ENCODE peak calls at places on chromosomes 1 and 21, in nine cellular contexts. One of them, this sample, is unnamed.

GRCh38 chr1:202349263-202349928 is 897 bp downstream of the PPP1R12B start:
- DNase-seq in H7: peak; percentile 37
- DNase-seq in CD8-positive, alpha-beta T cell: no peak
- DNase-seq in MM.1S: peak; percentile 52
- DNase-seq in mucosa of descending colon: no peak
- DNase-seq in aorta: no peak
- DNase-seq in heart left ventricle: no peak
- DNase-seq in cardiac muscle cell: peak; percentile 84
- DNase-seq in WERI-Rb-1: no peak
- DNase-seq in this sample: no peak

GRCh38 chr1:153000294-153000693 is 1.3 kb upstream of the SPRR3 start:
- DNase-seq in aorta: no peak
- DNase-seq in cardiac muscle cell: no peak
- DNase-seq in MM.1S: no peak
- DNase-seq in H7: no peak
- DNase-seq in CD8-positive, alpha-beta T cell: no peak
- DNase-seq in heart left ventricle: no peak
- DNase-seq in mucosa of descending colon: no peak
- DNase-seq in WERI-Rb-1: no peak
- DNase-seq in this sample: no peak

GRCh38 chr1:210707300-210707699 is 378.6 kb downstream of the HHAT start:
- DNase-seq in heart left ventricle: no peak
- DNase-seq in MM.1S: peak; percentile 87
- DNase-seq in aorta: no peak
- DNase-seq in cardiac muscle cell: no peak
- DNase-seq in WERI-Rb-1: no peak
- DNase-seq in H7: no peak
- DNase-seq in mucosa of descending colon: peak; percentile 75
- DNase-seq in CD8-positive, alpha-beta T cell: no peak
- DNase-seq in this sample: no peak

GRCh38 chr1:36913523-36914060 is 120.7 kb downstream of the GRIK3 start:
- DNase-seq in H7: peak; percentile 68
- DNase-seq in WERI-Rb-1: peak; percentile 42
- DNase-seq in mucosa of descending colon: no peak
- DNase-seq in CD8-positive, alpha-beta T cell: no peak
- DNase-seq in cardiac muscle cell: no peak
- DNase-seq in aorta: no peak
- DNase-seq in heart left ventricle: no peak
- DNase-seq in MM.1S: no peak
- DNase-seq in this sample: no peak

GRCh38 chr1:38140025-38140487 is 93.5 kb upstream of the POU3F1 start:
- DNase-seq in mucosa of descending colon: no peak
- DNase-seq in cardiac muscle cell: no peak
- DNase-seq in MM.1S: no peak
- DNase-seq in heart left ventricle: no peak
- DNase-seq in WERI-Rb-1: no peak
- DNase-seq in H7: peak; percentile 68
- DNase-seq in CD8-positive, alpha-beta T cell: no peak
- DNase-seq in aorta: no peak
- DNase-seq in this sample: no peak

GRCh38 chr1:100479620-100480338 is 58.2 kb upstream of the GPR88 start:
- DNase-seq in heart left ventricle: no peak
- DNase-seq in H7: no peak
- DNase-seq in aorta: no peak
- DNase-seq in mucosa of descending colon: no peak
- DNase-seq in MM.1S: no peak
- DNase-seq in WERI-Rb-1: no peak
- DNase-seq in CD8-positive, alpha-beta T cell: no peak
- DNase-seq in cardiac muscle cell: no peak
- DNase-seq in this sample: no peak

GRCh38 chr1:34898220-34898820 is 31.1 kb downstream of the DLGAP3 start:
- DNase-seq in MM.1S: no peak
- DNase-seq in WERI-Rb-1: no peak
- DNase-seq in mucosa of descending colon: no peak
- DNase-seq in cardiac muscle cell: no peak
- DNase-seq in CD8-positive, alpha-beta T cell: no peak
- DNase-seq in H7: no peak
- DNase-seq in heart left ventricle: no peak
- DNase-seq in aorta: no peak
- DNase-seq in this sample: no peak

GRCh38 chr1:154182342-154183044 is 9.4 kb downstream of the TPM3 start:
- DNase-seq in mucosa of descending colon: peak; percentile 87
- DNase-seq in heart left ventricle: peak; percentile 78
- DNase-seq in CD8-positive, alpha-beta T cell: peak; percentile 75
- DNase-seq in WERI-Rb-1: peak; percentile 85
- DNase-seq in MM.1S: peak; percentile 82
- DNase-seq in aorta: peak; percentile 90
- DNase-seq in cardiac muscle cell: peak; percentile 89
- DNase-seq in H7: peak; percentile 71
- DNase-seq in this sample: peak; percentile 54

GRCh38 chr1:234933475-234933874 is 195.2 kb downstream of the TOMM20 start:
- DNase-seq in mucosa of descending colon: no peak
- DNase-seq in CD8-positive, alpha-beta T cell: peak; percentile 37
- DNase-seq in heart left ventricle: no peak
- DNase-seq in H7: no peak
- DNase-seq in cardiac muscle cell: peak; percentile 70
- DNase-seq in MM.1S: peak; percentile 26
- DNase-seq in aorta: peak; percentile 89
- DNase-seq in WERI-Rb-1: no peak
- DNase-seq in this sample: no peak

GRCh38 chr1:65225179-65225578 is 77.2 kb downstream of the AK4 start:
- DNase-seq in CD8-positive, alpha-beta T cell: no peak
- DNase-seq in MM.1S: no peak
- DNase-seq in aorta: no peak
- DNase-seq in H7: no peak
- DNase-seq in cardiac muscle cell: no peak
- DNase-seq in heart left ventricle: no peak
- DNase-seq in mucosa of descending colon: no peak
- DNase-seq in WERI-Rb-1: no peak
- DNase-seq in this sample: no peak

GRCh38 chr1:109762821-109763645 is 690 bp downstream of the EPS8L3 start:
- DNase-seq in MM.1S: no peak
- DNase-seq in heart left ventricle: peak; percentile 20
- DNase-seq in WERI-Rb-1: peak; percentile 2
- DNase-seq in CD8-positive, alpha-beta T cell: no peak
- DNase-seq in aorta: peak; percentile 54
- DNase-seq in cardiac muscle cell: peak; percentile 86
- DNase-seq in mucosa of descending colon: peak; percentile 68
- DNase-seq in H7: no peak
- DNase-seq in this sample: no peak

GRCh38 chr21:40118527-40118926 is 251.3 kb downstream of the PCP4 start:
- DNase-seq in WERI-Rb-1: no peak
- DNase-seq in mucosa of descending colon: no peak
- DNase-seq in MM.1S: no peak
- DNase-seq in CD8-positive, alpha-beta T cell: no peak
- DNase-seq in heart left ventricle: no peak
- DNase-seq in aorta: no peak
- DNase-seq in cardiac muscle cell: no peak
- DNase-seq in H7: no peak
- DNase-seq in this sample: no peak

GRCh38 chr1:163701783-163702182 is 380.0 kb downstream of the NUF2 start:
- DNase-seq in heart left ventricle: no peak
- DNase-seq in CD8-positive, alpha-beta T cell: no peak
- DNase-seq in H7: no peak
- DNase-seq in aorta: no peak
- DNase-seq in MM.1S: no peak
- DNase-seq in cardiac muscle cell: no peak
- DNase-seq in mucosa of descending colon: no peak
- DNase-seq in WERI-Rb-1: no peak
- DNase-seq in this sample: no peak

DNA sequence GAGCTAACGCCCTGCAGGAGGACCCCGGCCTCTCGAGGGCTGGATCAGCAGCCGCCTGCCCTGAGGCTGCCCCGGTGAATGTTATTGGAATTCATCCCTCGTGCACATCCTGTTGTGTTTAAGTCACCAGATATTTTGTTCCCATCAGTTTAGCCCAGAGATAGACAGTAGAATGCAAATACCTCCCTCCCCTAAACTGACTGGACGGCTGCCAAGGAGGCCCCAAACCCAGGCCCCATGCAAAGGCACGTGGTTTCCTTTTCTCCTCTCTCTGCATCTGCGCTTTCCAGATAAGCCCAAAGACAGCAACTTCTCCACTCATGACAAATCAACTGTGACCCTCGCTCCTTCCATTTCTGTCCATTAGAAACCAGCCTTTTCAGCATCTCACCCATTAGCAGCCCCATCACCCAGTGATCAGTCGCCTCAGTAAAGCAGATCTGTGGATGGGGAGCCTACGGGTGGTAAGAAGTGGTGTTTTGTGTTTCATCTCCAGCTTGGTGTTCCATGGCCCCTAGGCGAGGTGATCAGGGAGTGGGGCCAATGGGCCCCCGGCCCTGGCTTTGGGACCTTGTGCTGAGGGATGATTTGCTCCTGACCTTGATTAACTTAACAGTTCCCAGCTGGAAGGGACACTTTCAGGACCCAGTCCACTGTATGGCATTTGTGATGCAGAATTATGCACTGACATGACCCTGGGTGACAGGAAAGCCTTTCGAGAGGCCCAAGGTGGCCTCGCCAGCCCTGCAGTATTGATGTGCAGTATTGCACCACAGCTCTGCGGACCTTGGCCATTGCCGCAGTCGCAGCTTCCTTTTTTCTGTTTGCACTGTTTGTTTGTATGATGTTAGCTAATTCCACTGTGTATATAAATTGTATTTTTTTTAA is 5.2 kb downstream of the NPPA start:
- DNase-seq in cardiac muscle cell: peak; percentile 91
- DNase-seq in heart left ventricle: peak; percentile 61
- DNase-seq in aorta: no peak
- DNase-seq in MM.1S: no peak
- DNase-seq in CD8-positive, alpha-beta T cell: no peak
- DNase-seq in WERI-Rb-1: no peak
- DNase-seq in H7: peak; percentile 30
- DNase-seq in mucosa of descending colon: peak; percentile 25
- DNase-seq in this sample: no peak
- H3K36me3 ChIP-seq in cardiac muscle cell: peaks cover 37% of the 10 kb centered on the region
- H3K36me3 ChIP-seq in heart left ventricle: peaks cover 28% of the 10 kb centered on the region
- H3K36me3 ChIP-seq in aorta: no peaks in the 10 kb centered on the region
- H3K36me3 ChIP-seq in MM.1S: no peaks in the 10 kb centered on the region
- H3K36me3 ChIP-seq in CD8-positive, alpha-beta T cell: peaks cover 19% of the 10 kb centered on the region
- H3K36me3 ChIP-seq in WERI-Rb-1: peaks cover 63% of the 10 kb centered on the region
- H3K36me3 ChIP-seq in H7: peaks cover 46% of the 10 kb centered on the region
- H3K36me3 ChIP-seq in mucosa of descending colon: no peaks in the 10 kb centered on the region
- H3K36me3 ChIP-seq in this sample: peaks cover 49% of the 10 kb centered on the region

DNA sequence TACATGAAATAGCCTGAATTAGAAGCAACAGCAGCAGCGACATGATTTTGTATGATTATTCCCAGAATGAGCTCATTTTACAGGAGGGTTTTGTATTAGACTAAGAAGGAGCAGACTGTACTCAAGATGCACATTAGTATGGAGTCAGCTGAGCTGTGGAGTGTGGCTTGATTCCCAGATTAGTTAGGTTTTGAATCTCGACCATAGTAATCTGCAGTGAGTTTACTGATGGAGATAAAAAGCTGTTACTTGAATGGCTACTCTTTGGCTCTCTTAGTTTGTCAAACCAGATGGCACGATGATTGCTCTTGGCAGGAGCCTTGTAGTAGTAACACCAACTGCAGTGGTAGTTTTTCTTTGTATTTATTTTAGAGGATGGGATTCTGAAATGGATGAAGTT is 143.1 kb downstream of the PHTF1 start:
- DNase-seq in mucosa of descending colon: no peak
- DNase-seq in CD8-positive, alpha-beta T cell: no peak
- DNase-seq in heart left ventricle: no peak
- DNase-seq in WERI-Rb-1: no peak
- DNase-seq in aorta: no peak
- DNase-seq in cardiac muscle cell: no peak
- DNase-seq in MM.1S: no peak
- DNase-seq in H7: no peak
- DNase-seq in this sample: no peak
- H3K36me3 ChIP-seq in mucosa of descending colon: no peaks in the 10 kb centered on the region
- H3K36me3 ChIP-seq in CD8-positive, alpha-beta T cell: no peaks in the 10 kb centered on the region
- H3K36me3 ChIP-seq in heart left ventricle: no peaks in the 10 kb centered on the region
- H3K36me3 ChIP-seq in WERI-Rb-1: no peaks in the 10 kb centered on the region
- H3K36me3 ChIP-seq in aorta: peaks cover 2% of the 10 kb centered on the region
- H3K36me3 ChIP-seq in cardiac muscle cell: peaks cover 4% of the 10 kb centered on the region
- H3K36me3 ChIP-seq in MM.1S: no peaks in the 10 kb centered on the region
- H3K36me3 ChIP-seq in H7: no peaks in the 10 kb centered on the region
- H3K36me3 ChIP-seq in this sample: peaks cover 6% of the 10 kb centered on the region

DNA sequence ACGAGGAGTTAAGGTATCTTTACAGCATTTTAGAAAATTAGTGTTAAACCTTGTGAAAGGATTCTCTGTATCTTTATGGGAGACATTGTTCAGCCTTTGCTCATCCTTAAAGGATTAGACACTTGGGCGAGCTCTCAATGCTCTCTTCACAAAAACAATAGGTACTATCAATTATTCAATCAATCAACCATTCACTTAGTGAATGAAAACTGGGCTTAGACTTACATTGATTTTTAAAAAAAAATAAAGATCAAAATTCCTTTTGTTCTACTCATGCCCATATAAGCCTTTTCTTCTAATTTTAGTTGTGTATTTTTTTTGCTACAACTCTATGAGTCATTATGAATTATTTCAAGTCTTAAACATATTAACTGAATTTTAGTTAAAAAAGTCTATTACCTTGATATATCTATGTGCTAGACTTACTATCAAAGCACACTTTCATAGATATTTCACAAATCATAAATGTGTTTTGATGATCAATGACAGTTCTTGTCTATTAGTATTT is 181.2 kb downstream of the DPYD start:
- DNase-seq in MM.1S: no peak
- DNase-seq in heart left ventricle: no peak
- DNase-seq in CD8-positive, alpha-beta T cell: no peak
- DNase-seq in WERI-Rb-1: no peak
- DNase-seq in aorta: no peak
- DNase-seq in mucosa of descending colon: no peak
- DNase-seq in cardiac muscle cell: no peak
- DNase-seq in H7: no peak
- DNase-seq in this sample: no peak
- H3K36me3 ChIP-seq in MM.1S: no peaks in the 10 kb centered on the region
- H3K36me3 ChIP-seq in heart left ventricle: no peaks in the 10 kb centered on the region
- H3K36me3 ChIP-seq in CD8-positive, alpha-beta T cell: no peaks in the 10 kb centered on the region
- H3K36me3 ChIP-seq in WERI-Rb-1: no peaks in the 10 kb centered on the region
- H3K36me3 ChIP-seq in aorta: no peaks in the 10 kb centered on the region
- H3K36me3 ChIP-seq in mucosa of descending colon: no peaks in the 10 kb centered on the region
- H3K36me3 ChIP-seq in cardiac muscle cell: no peaks in the 10 kb centered on the region
- H3K36me3 ChIP-seq in H7: no peaks in the 10 kb centered on the region
- H3K36me3 ChIP-seq in this sample: no peaks in the 10 kb centered on the region

DNA sequence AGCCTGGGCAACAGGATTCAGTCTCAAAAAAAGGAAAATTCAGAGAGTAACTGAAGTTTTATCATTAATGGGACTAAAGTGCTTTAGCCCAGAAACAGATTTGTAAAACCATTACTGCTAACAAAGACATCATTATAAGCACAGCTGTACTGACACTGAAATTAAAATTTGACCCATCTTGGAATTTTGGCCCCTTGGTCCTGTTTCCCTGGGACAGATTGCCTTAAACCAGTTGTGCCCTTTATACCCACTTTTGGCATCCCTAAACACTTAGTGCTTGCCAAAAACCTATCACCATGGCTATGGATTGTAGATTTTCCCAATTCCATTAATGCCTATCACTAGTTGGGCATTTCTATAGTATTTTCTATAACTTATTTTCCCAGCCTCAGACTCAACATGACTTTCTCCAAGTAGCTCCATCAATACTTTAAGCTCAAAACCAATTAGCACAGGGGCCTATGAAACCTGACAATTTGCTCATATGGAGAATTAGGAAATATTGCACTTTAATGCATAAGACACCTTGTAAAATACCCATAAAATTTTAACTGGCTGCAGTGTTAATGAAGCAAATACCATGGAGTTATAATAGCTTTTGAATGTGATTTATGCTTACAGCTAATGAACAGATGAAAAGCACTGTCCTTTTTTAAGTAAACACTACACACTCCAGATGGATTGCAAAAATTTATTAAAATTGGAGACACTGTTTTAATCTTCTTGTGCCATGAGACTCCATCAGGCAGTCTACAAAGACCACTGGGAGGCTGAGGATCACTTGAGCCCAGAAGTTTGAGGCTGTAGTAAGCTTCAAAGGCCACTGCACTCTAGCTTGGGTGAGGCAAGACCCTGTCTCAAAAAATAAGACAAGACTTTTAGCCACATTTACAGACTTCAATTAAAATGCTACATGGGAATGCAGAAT is 4.3 kb downstream of the GAS5 start:
- DNase-seq in aorta: no peak
- DNase-seq in WERI-Rb-1: no peak
- DNase-seq in cardiac muscle cell: peak; percentile 14
- DNase-seq in heart left ventricle: no peak
- DNase-seq in CD8-positive, alpha-beta T cell: no peak
- DNase-seq in MM.1S: no peak
- DNase-seq in mucosa of descending colon: no peak
- DNase-seq in H7: no peak
- DNase-seq in this sample: no peak
- H3K36me3 ChIP-seq in aorta: peaks cover 3% of the 10 kb centered on the region
- H3K36me3 ChIP-seq in WERI-Rb-1: peaks cover 92% of the 10 kb centered on the region
- H3K36me3 ChIP-seq in cardiac muscle cell: peaks cover 47% of the 10 kb centered on the region
- H3K36me3 ChIP-seq in heart left ventricle: peaks cover 18% of the 10 kb centered on the region
- H3K36me3 ChIP-seq in CD8-positive, alpha-beta T cell: peaks cover 25% of the 10 kb centered on the region
- H3K36me3 ChIP-seq in MM.1S: peaks cover 31% of the 10 kb centered on the region
- H3K36me3 ChIP-seq in mucosa of descending colon: no peaks in the 10 kb centered on the region
- H3K36me3 ChIP-seq in H7: peaks cover 28% of the 10 kb centered on the region
- H3K36me3 ChIP-seq in this sample: no peaks in the 10 kb centered on the region

This sample was measured in pancreas.